ENCODE peak calls at places on chromosomes 11 and 22, in seven cellular contexts. P, M, E, I, W, V and Y are unnamed samples.

GRCh38 chr11:10255388-10256125 is 38.5 kb downstream of the SBF2 start:
- DNase-seq in M (no peak), P (no peak), W (no peak), V (no peak), E (peak), I (no peak), Y (no peak)

GRCh38 chr11:128739589-128739988 is 45.7 kb downstream of the FLI1 start:
- DNase-seq in M (no peak), P (no peak), W (no peak), E (no peak), I (no peak), V (no peak), Y (no peak)

GRCh38 chr11:16921019-16921418 is 93.2 kb downstream of the PLEKHA7 start:
- DNase-seq in V (no peak), I (no peak), P (no peak), M (no peak), W (no peak), E (no peak), Y (no peak)

GRCh38 chr11:44453213-44453612 is 112.2 kb upstream of the CD82 start:
- DNase-seq in I (no peak), M (no peak), E (peak), P (no peak), W (no peak), V (no peak), Y (no peak)

GRCh38 chr11:75856912-75857311 is 41.9 kb downstream of the UVRAG start:
- DNase-seq in M (no peak), P (no peak), I (no peak), V (no peak), W (no peak), E (no peak), Y (no peak)

GRCh38 chr11:79503028-79503427 is 62.2 kb upstream of the TENM4 start:
- DNase-seq in I (no peak), P (no peak), W (no peak), V (no peak), E (no peak), M (no peak), Y (no peak)

GRCh38 chr11:68037481-68038225 is 1.2 kb upstream of the TCIRG1 start:
- DNase-seq in W (no peak), E (no peak), I (no peak), V (no peak), P (peak), M (no peak), Y (no peak)

GRCh38 chr22:50233223-50233622 is 11.6 kb downstream of the TUBGCP6 start:
- DNase-seq in W (no peak), I (no peak), E (no peak), P (no peak), V (no peak), M (no peak), Y (no peak)

GRCh38 chr11:70577948-70578347 is 179.6 kb downstream of the CTTN start:
- DNase-seq in E (no peak), W (no peak), M (no peak), I (no peak), P (no peak), V (peak), Y (no peak)